ENCODE peak calls at places on chromosomes 1 and 21, in ten cellular contexts. N, O, T, H, C, D, G, Y, A and V are unnamed samples. For H3K4me1, the result is how much of the 10 kb centered on the place peaks cover.

GRCh38 chr1:42756956-42757891 is 9.6 kb downstream of the P3H1 start:
- DNase-seq in A (no peak), G (no peak), C (peak), D (no peak), Y (no peak), H (no peak), O (no peak), T (peak), N (no peak), V (no peak)

GRCh38 chr1:160206421-160207117 is 1.4 kb downstream of the PEA15 start:
- DNase-seq in N (no peak), T (no peak), Y (no peak), D (no peak), A (no peak), H (no peak), C (peak), G (no peak), O (no peak), V (no peak)

GRCh38 chr1:28290851-28291250 is 31.5 kb downstream of the SESN2 start:
- DNase-seq in H (no peak), G (peak), A (no peak), D (no peak), Y (no peak), C (no peak), O (no peak), N (no peak), T (no peak), V (no peak)

GRCh38 chr1:180415985-180416633 is 86.3 kb downstream of the ACBD6 start:
- DNase-seq in D (no peak), O (no peak), C (peak), H (no peak), G (no peak), T (no peak), N (no peak), Y (no peak), A (no peak), V (no peak)

GRCh38 chr1:159779403-159779851 is 1.3 kb upstream of the DUSP23 start:
- DNase-seq in T (peak), Y (no peak), G (no peak), D (no peak), H (no peak), C (peak), O (no peak), A (peak), N (no peak), V (no peak)

GRCh38 chr1:191498318-191498717 is 659.9 kb upstream of the RGS18 start:
- DNase-seq in O (no peak), H (no peak), N (no peak), A (no peak), D (no peak), C (peak), G (no peak), T (no peak), Y (no peak), V (no peak)

GRCh38 chr1:160862151-160863061 is at the start of gene CD244:
- DNase-seq in G (no peak), T (peak), C (peak), O (no peak), D (no peak), H (peak), A (no peak), N (peak), Y (peak), V (peak)

GRCh38 chr1:78871249-78871648 is 135.3 kb downstream of the ADGRL4 start:
- DNase-seq in C (no peak), N (no peak), D (no peak), Y (no peak), H (no peak), T (no peak), A (no peak), G (no peak), O (no peak), V (no peak)

GRCh38 chr1:204296431-204296988 is 63.2 kb downstream of the PLEKHA6 start:
- DNase-seq in D (no peak), H (no peak), N (no peak), O (peak), A (no peak), Y (no peak), C (peak), G (peak), T (no peak), V (no peak)

GRCh38 chr1:57254006-57254405 is 169.9 kb downstream of the DAB1 start:
- DNase-seq in T (no peak), C (no peak), N (no peak), H (no peak), O (no peak), D (no peak), A (no peak), G (no peak), Y (no peak), V (no peak)

GRCh38 chr1:33269621-33270020 is 13.3 kb downstream of the ZNF362 start:
- DNase-seq in Y (no peak), O (no peak), D (no peak), T (no peak), G (no peak), H (no peak), C (no peak), A (no peak), N (no peak), V (no peak)

GRCh38 chr1:17438977-17439249 is 564 bp downstream of the RCC2 start:
- DNase-seq in G (peak), H (peak), D (no peak), C (no peak), Y (peak), T (no peak), A (no peak), N (no peak), O (no peak), V (peak)

GRCh38 chr1:53722025-53722424 is 16.9 kb downstream of the GLIS1 start:
- DNase-seq in N (no peak), T (no peak), H (no peak), Y (no peak), O (no peak), D (no peak), G (no peak), C (no peak), A (no peak), V (no peak)

GRCh38 chr1:58858344-58858673 is 74.5 kb upstream of the JUN start:
- DNase-seq in N (no peak), C (peak), H (no peak), A (no peak), G (peak), O (no peak), T (no peak), D (no peak), Y (no peak), V (no peak)

GRCh38 chr21:36164427-36164784 is 7.8 kb downstream of the DOP1B start:
- DNase-seq in D (no peak), H (no peak), T (no peak), O (no peak), N (no peak), A (no peak), C (no peak), G (no peak), Y (no peak), V (no peak)

GRCh38 chr1:92464588-92465255 is 22.0 kb downstream of the GFI1 start:
- DNase-seq in O (no peak), C (no peak), A (no peak), T (no peak), Y (no peak), G (no peak), D (no peak), H (no peak), N (no peak), V (no peak)

GRCh38 chr21:41121785-41122415 is 46.1 kb upstream of the BACE2 start:
- DNase-seq in T (peak), N (peak), C (peak), O (peak), H (peak), Y (no peak), G (peak), D (peak), A (peak), V (peak)

GRCh38 chr1:169086603-169087455 is 19.7 kb upstream of the ATP1B1 start:
- DNase-seq in C (no peak), D (no peak), A (no peak), O (no peak), T (no peak), H (no peak), Y (no peak), N (no peak), G (no peak), V (no peak)

GRCh38 chr1:57532299-57532698 is 108.4 kb upstream of the DAB1 start:
- DNase-seq in H (no peak), Y (no peak), D (no peak), N (no peak), O (no peak), A (no peak), C (no peak), T (no peak), G (no peak), V (no peak)

GRCh38 chr1:10734900-10735602 is 61.4 kb downstream of the CASZ1 start:
- DNase-seq in G (no peak), H (peak), A (no peak), C (no peak), N (peak), Y (no peak), O (no peak), T (no peak), D (no peak), V (no peak)
- H3K4me1 ChIP-seq in G (under half), H (half or more), A (under half), C (under half), N (half or more), Y (under half), O (under half), T (under half), D (under half), V (under half)

GRCh38 chr1:94734963-94735899 is 84.9 kb upstream of the SLC44A3 start:
- DNase-seq in Y (no peak), H (no peak), A (no peak), N (peak), D (no peak), T (peak), C (no peak), G (peak), O (peak), V (no peak)
- H3K4me1 ChIP-seq in Y (under half), H (under half), A (under half), N (under half), D (under half), T (under half), C (under half), G (under half), O (under half), V (under half)

GRCh38 chr1:7491818-7492173 is 279.3 kb upstream of the VAMP3 start:
- DNase-seq in D (no peak), H (no peak), N (no peak), O (no peak), Y (peak), G (no peak), T (no peak), C (no peak), A (no peak), V (no peak)
- H3K4me1 ChIP-seq in D (under half), H (under half), N (under half), O (under half), Y (under half), G (under half), T (under half), C (under half), A (under half), V (under half)

GRCh38 chr1:101509370-101509769 is 272.6 kb downstream of the S1PR1 start:
- DNase-seq in C (no peak), N (no peak), A (no peak), T (no peak), H (no peak), O (no peak), Y (no peak), G (no peak), D (no peak), V (no peak)

GRCh38 chr1:101506541-101507164 is 269.8 kb downstream of the S1PR1 start:
- DNase-seq in O (no peak), T (peak), Y (no peak), C (peak), G (no peak), D (no peak), N (no peak), H (no peak), A (no peak), V (peak)

GRCh38 chr1:101507547-101507971 is 270.7 kb downstream of the S1PR1 start:
- DNase-seq in T (no peak), G (no peak), C (no peak), O (no peak), A (no peak), Y (no peak), H (no peak), N (no peak), D (no peak), V (no peak)

GRCh38 chr1:101511501-101511900 is 274.7 kb downstream of the S1PR1 start:
- DNase-seq in O (no peak), G (no peak), A (no peak), T (no peak), N (no peak), C (no peak), H (no peak), D (no peak), Y (no peak), V (no peak)
- H3K4me1 ChIP-seq in O (under half), G (under half), A (under half), T (under half), N (under half), C (under half), H (under half), D (under half), Y (under half), V (under half)

DNA sequence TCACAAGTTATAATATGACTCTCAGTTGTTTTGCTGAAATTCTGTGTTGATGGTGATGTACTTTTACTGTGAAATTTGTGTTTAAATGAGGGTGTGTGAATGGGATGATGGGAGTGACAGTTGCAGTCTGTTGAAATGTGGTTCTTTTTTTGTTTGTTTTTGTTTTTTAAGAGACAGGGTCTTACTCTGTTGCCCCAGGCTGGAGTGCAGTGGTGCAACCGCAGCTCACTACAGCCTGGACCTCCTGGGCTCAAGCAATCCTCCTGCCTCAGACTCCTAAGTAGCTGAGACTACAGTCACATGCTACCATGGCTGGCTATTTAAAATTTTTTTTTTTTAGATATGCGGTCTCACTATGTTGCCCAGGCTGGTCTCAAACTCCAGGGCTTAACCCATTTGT is 7.1 kb downstream of the DDI2 start:
- DNase-seq in N (no peak), H (no peak), T (no peak), C (no peak), Y (no peak), A (no peak), D (no peak), O (no peak), G (no peak), V (no peak)
- H3K4me1 ChIP-seq in N (half or more), H (half or more), T (under half), C (under half), Y (half or more), A (half or more), D (half or more), O (under half), G (under half), V (under half)